ENCODE peak calls at places on chromosome 19, in five cellular contexts. Z is HEK293T; M is endothelial cell; C is activated naive CD8-positive, alpha-beta T cell treated with anti-CD3 and anti-CD28 coated beads for 36 hours; G is C1 segment of cervical spinal cord. K is an unnamed sample.

GRCh38 chr19:16326401-16327130 is 1.9 kb downstream of the KLF2 start:
- DNase-seq in Z (no peak), M (no peak), C (peak; percentile 23), G (no peak), K (peak; percentile 65)

GRCh38 chr19:50500060-50500752 is 10.8 kb downstream of the JOSD2 start:
- DNase-seq in Z (no peak), M (no peak), C (no peak), G (peak; percentile 35), K (no peak)

GRCh38 chr19:32876919-32877285 is 7.3 kb upstream of the SLC7A9 start:
- DNase-seq in Z (no peak), M (no peak), C (no peak), G (no peak), K (no peak)

GRCh38 chr19:54133312-54133956 is 4.1 kb upstream of the CNOT3 start:
- DNase-seq in Z (no peak), M (no peak), C (no peak), G (no peak), K (peak; percentile 70)

GRCh38 chr19:46328079-46328478 is 18.8 kb upstream of the PPP5C start:
- DNase-seq in Z (no peak), M (no peak), C (no peak), G (no peak), K (no peak)

GRCh38 chr19:57841364-57841763 is 8.3 kb upstream of the ZNF587 start:
- DNase-seq in Z (no peak), M (no peak), C (no peak), G (no peak), K (no peak)

GRCh38 chr19:43425567-43426392 is 11.1 kb downstream of the TEX101 start:
- DNase-seq in Z (peak; percentile 32), M (no peak), C (no peak), G (no peak), K (no peak)

GRCh38 chr19:45623984-45624383 is 15.2 kb downstream of the EML2 start:
- DNase-seq in Z (no peak), M (no peak), C (no peak), G (no peak), K (no peak)

GRCh38 chr19:6588508-6589345 is 2.2 kb downstream of the CD70 start:
- DNase-seq in Z (no peak), M (no peak), C (no peak), G (no peak), K (no peak)

GRCh38 chr19:22472180-22472637 is 50.1 kb upstream of the ZNF98 start:
- DNase-seq in Z (no peak), M (no peak), C (no peak), G (no peak), K (no peak)